ENCODE peak calls at places on chromosomes 2 and 18, in nine cellular contexts. One of them, this sample, is unnamed.
A peak's percentile ranks its signal among the peaks of the same experiment; 100 is the strongest.

GRCh38 chr2:15939854-15940660 is at the start of gene MYCN:
- DNase-seq in sigmoid colon: no peak
- DNase-seq in heart left ventricle: peak; percentile 55
- DNase-seq in activated effector memory CD4-positive, alpha-beta T cell treated with anti-CD3 and anti-CD28 coated beads, Interleukin-2, amount 50 U/mL, for 16 hours: no peak
- DNase-seq in NCI-H510A: peak; percentile 50
- DNase-seq in activated naive CD4-positive, alpha-beta T cell: peak; percentile 13
- DNase-seq in 8988T: peak; percentile 54
- DNase-seq in mammary epithelial cell: peak; percentile 76
- DNase-seq in EL: peak; percentile 10
- DNase-seq in this sample: peak; percentile 66

GRCh38 chr2:43387092-43388062 is 161.0 kb upstream of the ZFP36L2 start:
- DNase-seq in sigmoid colon: no peak
- DNase-seq in heart left ventricle: no peak
- DNase-seq in activated effector memory CD4-positive, alpha-beta T cell treated with anti-CD3 and anti-CD28 coated beads, Interleukin-2, amount 50 U/mL, for 16 hours: no peak
- DNase-seq in NCI-H510A: no peak
- DNase-seq in activated naive CD4-positive, alpha-beta T cell: no peak
- DNase-seq in 8988T: no peak
- DNase-seq in mammary epithelial cell: peak; percentile 4
- DNase-seq in EL: peak; percentile 31
- DNase-seq in this sample: no peak

GRCh38 chr2:108363900-108364225 is 13.9 kb upstream of the SULT1C4 start:
- DNase-seq in sigmoid colon: no peak
- DNase-seq in heart left ventricle: no peak
- DNase-seq in activated effector memory CD4-positive, alpha-beta T cell treated with anti-CD3 and anti-CD28 coated beads, Interleukin-2, amount 50 U/mL, for 16 hours: no peak
- DNase-seq in NCI-H510A: no peak
- DNase-seq in activated naive CD4-positive, alpha-beta T cell: no peak
- DNase-seq in 8988T: no peak
- DNase-seq in mammary epithelial cell: no peak
- DNase-seq in EL: peak; percentile 44
- DNase-seq in this sample: no peak

GRCh38 chr2:173436088-173436487 is 81.4 kb downstream of the CDCA7 start:
- DNase-seq in sigmoid colon: no peak
- DNase-seq in heart left ventricle: no peak
- DNase-seq in activated effector memory CD4-positive, alpha-beta T cell treated with anti-CD3 and anti-CD28 coated beads, Interleukin-2, amount 50 U/mL, for 16 hours: no peak
- DNase-seq in NCI-H510A: no peak
- DNase-seq in activated naive CD4-positive, alpha-beta T cell: no peak
- DNase-seq in 8988T: no peak
- DNase-seq in mammary epithelial cell: peak; percentile 47
- DNase-seq in EL: no peak
- DNase-seq in this sample: no peak

GRCh38 chr2:232659359-232659758 is 26.0 kb downstream of the EFHD1 start:
- DNase-seq in sigmoid colon: no peak
- DNase-seq in heart left ventricle: no peak
- DNase-seq in activated effector memory CD4-positive, alpha-beta T cell treated with anti-CD3 and anti-CD28 coated beads, Interleukin-2, amount 50 U/mL, for 16 hours: no peak
- DNase-seq in NCI-H510A: no peak
- DNase-seq in activated naive CD4-positive, alpha-beta T cell: no peak
- DNase-seq in 8988T: no peak
- DNase-seq in mammary epithelial cell: no peak
- DNase-seq in EL: no peak
- DNase-seq in this sample: no peak

GRCh38 chr2:173793649-173794565 is 171.3 kb downstream of the SP3 start:
- DNase-seq in sigmoid colon: no peak
- DNase-seq in heart left ventricle: no peak
- DNase-seq in activated effector memory CD4-positive, alpha-beta T cell treated with anti-CD3 and anti-CD28 coated beads, Interleukin-2, amount 50 U/mL, for 16 hours: no peak
- DNase-seq in NCI-H510A: peak; percentile 56
- DNase-seq in activated naive CD4-positive, alpha-beta T cell: no peak
- DNase-seq in 8988T: no peak
- DNase-seq in mammary epithelial cell: no peak
- DNase-seq in EL: no peak
- DNase-seq in this sample: no peak

GRCh38 chr18:59459352-59460059 is 100.4 kb upstream of the LMAN1 start:
- DNase-seq in sigmoid colon: no peak
- DNase-seq in heart left ventricle: no peak
- DNase-seq in activated effector memory CD4-positive, alpha-beta T cell treated with anti-CD3 and anti-CD28 coated beads, Interleukin-2, amount 50 U/mL, for 16 hours: no peak
- DNase-seq in NCI-H510A: no peak
- DNase-seq in activated naive CD4-positive, alpha-beta T cell: no peak
- DNase-seq in 8988T: no peak
- DNase-seq in mammary epithelial cell: peak; percentile 19
- DNase-seq in EL: peak; percentile 60
- DNase-seq in this sample: no peak

GRCh38 chr2:206983156-206983875 is 44.0 kb downstream of the CPO start:
- DNase-seq in sigmoid colon: no peak
- DNase-seq in heart left ventricle: no peak
- DNase-seq in activated effector memory CD4-positive, alpha-beta T cell treated with anti-CD3 and anti-CD28 coated beads, Interleukin-2, amount 50 U/mL, for 16 hours: no peak
- DNase-seq in NCI-H510A: no peak
- DNase-seq in activated naive CD4-positive, alpha-beta T cell: no peak
- DNase-seq in 8988T: no peak
- DNase-seq in mammary epithelial cell: peak; percentile 16
- DNase-seq in EL: peak; percentile 3
- DNase-seq in this sample: no peak

GRCh38 chr2:182666674-182667320 is 49.3 kb upstream of the DNAJC10 start:
- DNase-seq in sigmoid colon: no peak
- DNase-seq in heart left ventricle: no peak
- DNase-seq in activated effector memory CD4-positive, alpha-beta T cell treated with anti-CD3 and anti-CD28 coated beads, Interleukin-2, amount 50 U/mL, for 16 hours: no peak
- DNase-seq in NCI-H510A: no peak
- DNase-seq in activated naive CD4-positive, alpha-beta T cell: no peak
- DNase-seq in 8988T: no peak
- DNase-seq in mammary epithelial cell: peak; percentile 28
- DNase-seq in EL: peak; percentile 38
- DNase-seq in this sample: no peak

GRCh38 chr2:227472265-227473018 is 486 bp downstream of the AGFG1 start:
- DNase-seq in sigmoid colon: peak; percentile 68
- DNase-seq in heart left ventricle: peak; percentile 21
- DNase-seq in activated effector memory CD4-positive, alpha-beta T cell treated with anti-CD3 and anti-CD28 coated beads, Interleukin-2, amount 50 U/mL, for 16 hours: peak; percentile 84
- DNase-seq in NCI-H510A: peak; percentile 37
- DNase-seq in activated naive CD4-positive, alpha-beta T cell: peak; percentile 41
- DNase-seq in 8988T: peak; percentile 66
- DNase-seq in mammary epithelial cell: peak; percentile 34
- DNase-seq in EL: peak; percentile 22
- DNase-seq in this sample: peak; percentile 58

GRCh38 chr2:81412681-81413080 is 1108.1 kb upstream of the LRRTM1 start:
- DNase-seq in sigmoid colon: no peak
- DNase-seq in heart left ventricle: no peak
- DNase-seq in activated effector memory CD4-positive, alpha-beta T cell treated with anti-CD3 and anti-CD28 coated beads, Interleukin-2, amount 50 U/mL, for 16 hours: no peak
- DNase-seq in NCI-H510A: no peak
- DNase-seq in activated naive CD4-positive, alpha-beta T cell: no peak
- DNase-seq in 8988T: no peak
- DNase-seq in mammary epithelial cell: no peak
- DNase-seq in EL: no peak
- DNase-seq in this sample: no peak

GRCh38 chr2:238910751-238911351 is 63.0 kb downstream of the TWIST2 start:
- DNase-seq in sigmoid colon: peak; percentile 62
- DNase-seq in heart left ventricle: no peak
- DNase-seq in activated effector memory CD4-positive, alpha-beta T cell treated with anti-CD3 and anti-CD28 coated beads, Interleukin-2, amount 50 U/mL, for 16 hours: peak; percentile 48
- DNase-seq in NCI-H510A: peak; percentile 23
- DNase-seq in activated naive CD4-positive, alpha-beta T cell: no peak
- DNase-seq in 8988T: no peak
- DNase-seq in mammary epithelial cell: peak; percentile 64
- DNase-seq in EL: no peak
- DNase-seq in this sample: no peak

GRCh38 chr2:29259221-29259620 is 144.0 kb downstream of the CLIP4 start:
- DNase-seq in sigmoid colon: no peak
- DNase-seq in heart left ventricle: no peak
- DNase-seq in activated effector memory CD4-positive, alpha-beta T cell treated with anti-CD3 and anti-CD28 coated beads, Interleukin-2, amount 50 U/mL, for 16 hours: no peak
- DNase-seq in NCI-H510A: no peak
- DNase-seq in activated naive CD4-positive, alpha-beta T cell: no peak
- DNase-seq in 8988T: no peak
- DNase-seq in mammary epithelial cell: no peak
- DNase-seq in EL: peak; percentile 72
- DNase-seq in this sample: no peak

GRCh38 chr2:238290079-238290478 is 1.7 kb upstream of the PER2 start:
- DNase-seq in sigmoid colon: peak; percentile 72
- DNase-seq in heart left ventricle: peak; percentile 66
- DNase-seq in activated effector memory CD4-positive, alpha-beta T cell treated with anti-CD3 and anti-CD28 coated beads, Interleukin-2, amount 50 U/mL, for 16 hours: no peak
- DNase-seq in NCI-H510A: peak; percentile 97
- DNase-seq in activated naive CD4-positive, alpha-beta T cell: peak; percentile 7
- DNase-seq in 8988T: no peak
- DNase-seq in mammary epithelial cell: peak; percentile 99
- DNase-seq in EL: no peak
- DNase-seq in this sample: no peak

GRCh38 chr2:17940105-17940630 is 61.7 kb downstream of the KCNS3 start:
- DNase-seq in sigmoid colon: no peak
- DNase-seq in heart left ventricle: no peak
- DNase-seq in activated effector memory CD4-positive, alpha-beta T cell treated with anti-CD3 and anti-CD28 coated beads, Interleukin-2, amount 50 U/mL, for 16 hours: no peak
- DNase-seq in NCI-H510A: no peak
- DNase-seq in activated naive CD4-positive, alpha-beta T cell: no peak
- DNase-seq in 8988T: no peak
- DNase-seq in mammary epithelial cell: no peak
- DNase-seq in EL: no peak
- DNase-seq in this sample: no peak

GRCh38 chr2:44934024-44934423 is 7.5 kb upstream of the SIX3 start:
- DNase-seq in sigmoid colon: peak; percentile 38
- DNase-seq in heart left ventricle: no peak
- DNase-seq in activated effector memory CD4-positive, alpha-beta T cell treated with anti-CD3 and anti-CD28 coated beads, Interleukin-2, amount 50 U/mL, for 16 hours: peak; percentile 30
- DNase-seq in NCI-H510A: no peak
- DNase-seq in activated naive CD4-positive, alpha-beta T cell: no peak
- DNase-seq in 8988T: no peak
- DNase-seq in mammary epithelial cell: no peak
- DNase-seq in EL: no peak
- DNase-seq in this sample: no peak

GRCh38 chr2:159744363-159744762 is 32.1 kb downstream of the MARCHF7 start:
- DNase-seq in sigmoid colon: no peak
- DNase-seq in heart left ventricle: no peak
- DNase-seq in activated effector memory CD4-positive, alpha-beta T cell treated with anti-CD3 and anti-CD28 coated beads, Interleukin-2, amount 50 U/mL, for 16 hours: no peak
- DNase-seq in NCI-H510A: no peak
- DNase-seq in activated naive CD4-positive, alpha-beta T cell: no peak
- DNase-seq in 8988T: peak; percentile 20
- DNase-seq in mammary epithelial cell: no peak
- DNase-seq in EL: peak; percentile 81
- DNase-seq in this sample: no peak